ENCODE peak calls at places on chromosomes 5 and 9, in five cellular contexts. H, T, Q, A and O are unnamed samples.

GRCh38 chr5:637581-638450 is 25.7 kb downstream of the CEP72 start:
- DNase-seq in H (no peak), T (peak), Q (no peak), A (peak), O (no peak)

GRCh38 chr5:177973066-177973635 is 22.9 kb downstream of the PROP1 start:
- DNase-seq in Q (no peak), H (no peak), A (no peak), T (no peak), O (no peak)

GRCh38 chr5:56328753-56329560 is 95.8 kb upstream of the ANKRD55 start:
- DNase-seq in A (no peak), T (no peak), H (peak), Q (no peak), O (no peak)

GRCh38 chr9:128276574-128277270 is 646 bp downstream of the SWI5 start:
- DNase-seq in Q (peak), H (no peak), T (peak), A (peak), O (no peak)

GRCh38 chr9:18837402-18837801 is 195.6 kb downstream of the SAXO1 start:
- DNase-seq in T (no peak), Q (no peak), H (no peak), A (no peak), O (no peak)

GRCh38 chr5:55062039-55062779 is 38.2 kb downstream of the GZMK start:
- DNase-seq in Q (no peak), A (no peak), T (no peak), H (no peak), O (no peak)

GRCh38 chr9:132114102-132114707 is 34.5 kb upstream of the MED27 start:
- DNase-seq in Q (no peak), T (no peak), A (peak), H (peak), O (peak)

GRCh38 chr5:125049721-125050357 is 303.4 kb upstream of the ZNF608 start:
- DNase-seq in A (no peak), H (no peak), T (no peak), Q (peak), O (no peak)

GRCh38 chr9:64061013-64061627 is 1223.9 kb downstream of the FOXD4L5 start:
- DNase-seq in A (no peak), H (no peak), T (no peak), Q (no peak), O (no peak)

GRCh38 chr5:34639852-34640626 is 16.1 kb upstream of the RAI14 start:
- DNase-seq in H (no peak), T (no peak), Q (no peak), A (no peak), O (no peak)

GRCh38 chr9:20630241-20630943 is 8.1 kb upstream of the MLLT3 start:
- DNase-seq in Q (no peak), A (no peak), H (no peak), T (no peak), O (no peak)

GRCh38 chr5:120779674-120780073 is 315.6 kb downstream of the PRR16 start:
- DNase-seq in T (no peak), Q (no peak), H (no peak), A (no peak), O (no peak)

GRCh38 chr9:116565986-116566385 is 121.1 kb upstream of the TRIM32 start:
- DNase-seq in Q (no peak), A (no peak), T (no peak), H (no peak), O (no peak)

GRCh38 chr5:82307431-82307830 is 29.3 kb upstream of the RPS23 start:
- DNase-seq in H (no peak), Q (no peak), A (no peak), T (no peak), O (no peak)

GRCh38 chr9:27198175-27198574 is 89.2 kb downstream of the TEK start:
- DNase-seq in A (no peak), T (no peak), Q (no peak), H (no peak), O (no peak)

GRCh38 chr5:155353231-155353630 is 339.7 kb downstream of the KIF4B start:
- DNase-seq in Q (no peak), T (no peak), A (no peak), H (no peak), O (no peak)

GRCh38 chr9:121359358-121360294 is 10.4 kb downstream of the STOM start:
- DNase-seq in Q (no peak), T (no peak), H (no peak), A (no peak), O (no peak)

GRCh38 chr9:88722753-88723152 is 187.8 kb downstream of the NXNL2 start:
- DNase-seq in H (peak), Q (no peak), T (no peak), A (no peak), O (no peak)

GRCh38 chr9:127347831-127348699 is 48.9 kb upstream of the SLC2A8 start:
- DNase-seq in A (no peak), H (peak), T (no peak), Q (no peak), O (peak)

GRCh38 chr9:98129451-98129881 is 10.4 kb upstream of the TRIM14 start:
- DNase-seq in Q (no peak), A (no peak), T (no peak), H (no peak), O (no peak)

GRCh38 chr5:179139936-179140235 is 79.7 kb downstream of the ZNF354C start:
- DNase-seq in Q (no peak), H (no peak), T (no peak), A (no peak), O (no peak)

GRCh38 chr9:126623314-126623666 is 9.6 kb downstream of the LMX1B start:
- DNase-seq in H (no peak), A (no peak), T (no peak), Q (no peak), O (no peak)

GRCh38 chr9:109463924-109464625 is 34.0 kb downstream of the PTPN3 start:
- DNase-seq in T (no peak), Q (no peak), H (no peak), A (no peak), O (no peak)

GRCh38 chr9:107274953-107275422 is 8.1 kb upstream of the RAD23B start:
- DNase-seq in A (no peak), Q (no peak), H (peak), T (no peak), O (no peak)

GRCh38 chr5:72402381-72402890 is 82.3 kb downstream of the PTCD2 start:
- DNase-seq in A (no peak), Q (no peak), H (peak), T (no peak), O (no peak)

GRCh38 chr5:24226492-24226891 is 418.3 kb downstream of the CDH10 start:
- DNase-seq in T (no peak), H (no peak), Q (no peak), A (no peak), O (no peak)

GRCh38 chr5:66538126-66538525 is 58.1 kb upstream of the MAST4 start:
- DNase-seq in T (no peak), Q (no peak), A (no peak), H (no peak), O (no peak)

GRCh38 chr9:129643706-129644105 is 1.8 kb upstream of the ASB6 start:
- DNase-seq in T (peak), H (no peak), A (no peak), Q (no peak), O (no peak)

GRCh38 chr5:145797336-145797735 is 37.8 kb downstream of the PRELID2 start:
- DNase-seq in A (no peak), H (no peak), Q (no peak), T (no peak), O (no peak)

GRCh38 chr9:87064311-87064710 is 117.0 kb upstream of the GAS1 start:
- DNase-seq in A (no peak), T (no peak), Q (no peak), H (no peak), O (no peak)

GRCh38 chr5:88827997-88828396 is 55.0 kb downstream of the MEF2C start:
- DNase-seq in Q (no peak), H (no peak), A (no peak), T (no peak), O (no peak)
- H3K27ac ChIP-seq in Q (peak), H (no peak), A (peak), T (peak), O (peak)

GRCh38 chr5:109921735-109922395 is 232.1 kb downstream of the MAN2A1 start:
- DNase-seq in H (no peak), T (no peak), A (no peak), Q (no peak), O (no peak)

GRCh38 chr5:109917966-109918365 is 228.2 kb downstream of the MAN2A1 start:
- DNase-seq in A (no peak), H (no peak), T (no peak), Q (no peak), O (no peak)

GRCh38 chr5:109922396-109922995 is 232.8 kb downstream of the MAN2A1 start:
- DNase-seq in T (no peak), H (no peak), A (no peak), Q (no peak), O (no peak)

GRCh38 chr5:109917154-109917546 is 227.4 kb downstream of the MAN2A1 start:
- DNase-seq in T (no peak), A (no peak), H (no peak), Q (no peak), O (no peak)

GRCh38 chr5:109920736-109921135 is 231.0 kb downstream of the MAN2A1 start:
- DNase-seq in Q (no peak), H (no peak), T (no peak), A (no peak), O (no peak)
- H3K27ac ChIP-seq in Q (no peak), H (no peak), T (no peak), A (no peak), O (no peak)

GRCh38 chr9:6634441-6634840 is 11.1 kb downstream of the GLDC start:
- DNase-seq in Q (no peak), T (no peak), A (no peak), H (no peak), O (no peak)

GRCh38 chr9:6628714-6629113 is 16.8 kb downstream of the GLDC start:
- DNase-seq in T (no peak), A (no peak), Q (no peak), H (no peak), O (no peak)

GRCh38 chr9:6632516-6633328 is 12.8 kb downstream of the GLDC start:
- DNase-seq in H (no peak), Q (no peak), T (no peak), A (no peak), O (no peak)

GRCh38 chr9:6631207-6631512 is 14.4 kb downstream of the GLDC start:
- DNase-seq in T (no peak), A (no peak), H (no peak), Q (no peak), O (no peak)

GRCh38 chr9:6630502-6631206 is 14.9 kb downstream of the GLDC start:
- DNase-seq in T (no peak), Q (no peak), H (no peak), A (no peak), O (no peak)
- H3K27ac ChIP-seq in T (no peak), Q (no peak), H (no peak), A (no peak), O (no peak)

GRCh38 chr5:167814828-167815227 is 476.6 kb upstream of the WWC1 start:
- DNase-seq in A (no peak), Q (no peak), T (no peak), H (no peak), O (no peak)
- H3K27ac ChIP-seq in A (no peak), Q (no peak), T (peak), H (no peak), O (no peak)

DNA sequence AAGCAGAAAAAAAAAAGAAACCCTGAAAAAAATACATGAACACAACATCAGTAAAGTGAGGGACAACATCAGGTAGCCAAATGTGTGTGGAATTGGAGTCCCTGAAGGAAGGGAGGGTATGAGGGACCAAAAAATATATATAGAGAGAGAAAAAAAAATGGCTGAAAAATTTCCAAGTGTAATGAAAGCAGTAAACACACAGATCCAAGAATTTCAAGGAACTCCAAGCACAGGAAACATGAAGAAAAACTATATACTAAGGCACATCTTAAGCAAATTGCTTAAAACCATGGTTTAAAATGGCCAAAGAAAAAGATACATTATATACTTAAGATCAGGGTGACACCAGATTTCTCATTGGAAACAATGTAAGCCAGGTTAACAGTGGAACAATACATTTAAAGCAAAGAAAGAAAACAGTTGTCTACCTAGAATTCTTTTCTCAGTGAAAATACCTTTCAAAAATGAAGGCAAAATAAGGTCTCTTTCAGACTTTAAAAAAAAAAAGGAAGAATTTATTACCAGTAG is 24.4 kb upstream of the ABL1 start:
- DNase-seq in H (no peak), T (no peak), A (no peak), Q (no peak), O (no peak)
- H3K27ac ChIP-seq in H (no peak), T (no peak), A (no peak), Q (no peak), O (no peak)

GRCh38 chr5:10427978-10428377 is 13.7 kb upstream of the ROPN1L start:
- DNase-seq in T (no peak), H (no peak), A (no peak), Q (no peak), O (no peak)
- H3K27ac ChIP-seq in T (no peak), H (no peak), A (no peak), Q (no peak), O (no peak)